ENCODE peak calls at places on chromosomes 13 and 19, in six cellular contexts. One of them, this sample, is unnamed.

GRCh38 chr19:17751103-17751911 is at the start of gene FCHO1:
- DNase-seq in heart right ventricle: peak; percentile 42
- DNase-seq in IMR-90: no peak
- DNase-seq in tibial artery: peak; percentile 71
- DNase-seq in retinal pigment epithelial cell: no peak
- DNase-seq in lung: no peak
- DNase-seq in this sample: no peak

GRCh38 chr19:3743486-3743885 is 18.0 kb downstream of the APBA3 start:
- DNase-seq in heart right ventricle: no peak
- DNase-seq in IMR-90: no peak
- DNase-seq in tibial artery: no peak
- DNase-seq in retinal pigment epithelial cell: no peak
- DNase-seq in lung: no peak
- DNase-seq in this sample: peak; percentile 29

GRCh38 chr19:40797963-40798222 is 1.1 kb upstream of the EGLN2 start:
- DNase-seq in heart right ventricle: no peak
- DNase-seq in IMR-90: no peak
- DNase-seq in tibial artery: no peak
- DNase-seq in retinal pigment epithelial cell: no peak
- DNase-seq in lung: no peak
- DNase-seq in this sample: no peak

GRCh38 chr13:31965361-31966066 is 66.1 kb upstream of the FRY start:
- DNase-seq in heart right ventricle: no peak
- DNase-seq in IMR-90: peak; percentile 84
- DNase-seq in tibial artery: no peak
- DNase-seq in retinal pigment epithelial cell: no peak
- DNase-seq in lung: no peak
- DNase-seq in this sample: peak; percentile 81

GRCh38 chr13:110272227-110272626 is 34.7 kb downstream of the COL4A1 start:
- DNase-seq in heart right ventricle: no peak
- DNase-seq in IMR-90: no peak
- DNase-seq in tibial artery: no peak
- DNase-seq in retinal pigment epithelial cell: no peak
- DNase-seq in lung: no peak
- DNase-seq in this sample: no peak

GRCh38 chr13:27953671-27954405 is 15.3 kb downstream of the CDX2 start:
- DNase-seq in heart right ventricle: peak; percentile 74
- DNase-seq in IMR-90: peak; percentile 55
- DNase-seq in tibial artery: no peak
- DNase-seq in retinal pigment epithelial cell: peak; percentile 11
- DNase-seq in lung: peak; percentile 66
- DNase-seq in this sample: peak; percentile 65

GRCh38 chr19:35206855-35207254 is 21.7 kb downstream of the FAM187B start:
- DNase-seq in heart right ventricle: no peak
- DNase-seq in IMR-90: no peak
- DNase-seq in tibial artery: no peak
- DNase-seq in retinal pigment epithelial cell: no peak
- DNase-seq in lung: peak; percentile 14
- DNase-seq in this sample: no peak

GRCh38 chr19:53102701-53103140 is 501 bp downstream of the ZNF160 start:
- DNase-seq in heart right ventricle: peak; percentile 50
- DNase-seq in IMR-90: peak; percentile 31
- DNase-seq in tibial artery: peak; percentile 72
- DNase-seq in retinal pigment epithelial cell: peak; percentile 7
- DNase-seq in lung: no peak
- DNase-seq in this sample: peak; percentile 44

GRCh38 chr19:44738603-44739585 is 9.6 kb upstream of the BCL3 start:
- DNase-seq in heart right ventricle: no peak
- DNase-seq in IMR-90: no peak
- DNase-seq in tibial artery: no peak
- DNase-seq in retinal pigment epithelial cell: no peak
- DNase-seq in lung: no peak
- DNase-seq in this sample: no peak

GRCh38 chr19:54707932-54708331 is 16.3 kb upstream of the KIR3DL3 start:
- DNase-seq in heart right ventricle: no peak
- DNase-seq in IMR-90: no peak
- DNase-seq in tibial artery: no peak
- DNase-seq in retinal pigment epithelial cell: no peak
- DNase-seq in lung: peak; percentile 22
- DNase-seq in this sample: no peak

GRCh38 chr19:5459360-5459759 is 4.1 kb downstream of the ZNRF4 start:
- DNase-seq in heart right ventricle: no peak
- DNase-seq in IMR-90: peak; percentile 49
- DNase-seq in tibial artery: no peak
- DNase-seq in retinal pigment epithelial cell: no peak
- DNase-seq in lung: no peak
- DNase-seq in this sample: peak; percentile 27

GRCh38 chr13:50448535-50448981 is 394.9 kb downstream of the DLEU7 start:
- DNase-seq in heart right ventricle: no peak
- DNase-seq in IMR-90: no peak
- DNase-seq in tibial artery: no peak
- DNase-seq in retinal pigment epithelial cell: no peak
- DNase-seq in lung: no peak
- DNase-seq in this sample: no peak

GRCh38 chr19:33132425-33132824 is 511 bp downstream of the WDR88 start:
- DNase-seq in heart right ventricle: no peak
- DNase-seq in IMR-90: no peak
- DNase-seq in tibial artery: no peak
- DNase-seq in retinal pigment epithelial cell: no peak
- DNase-seq in lung: no peak
- DNase-seq in this sample: no peak

GRCh38 chr19:18173054-18173571 is 500 bp upstream of the IFI30 start:
- DNase-seq in heart right ventricle: no peak
- DNase-seq in IMR-90: no peak
- DNase-seq in tibial artery: peak; percentile 85
- DNase-seq in retinal pigment epithelial cell: no peak
- DNase-seq in lung: peak; percentile 69
- DNase-seq in this sample: no peak

GRCh38 chr13:59409651-59410200 is 754.0 kb downstream of the DIAPH3 start:
- DNase-seq in heart right ventricle: no peak
- DNase-seq in IMR-90: no peak
- DNase-seq in tibial artery: no peak
- DNase-seq in retinal pigment epithelial cell: peak; percentile 92
- DNase-seq in lung: no peak
- DNase-seq in this sample: no peak

GRCh38 chr13:49454388-49455015 is 10.4 kb downstream of the SETDB2 start:
- DNase-seq in heart right ventricle: no peak
- DNase-seq in IMR-90: peak; percentile 88
- DNase-seq in tibial artery: no peak
- DNase-seq in retinal pigment epithelial cell: no peak
- DNase-seq in lung: no peak
- DNase-seq in this sample: peak; percentile 21

GRCh38 chr19:19329199-19329598 is 8.6 kb downstream of the MAU2 start:
- DNase-seq in heart right ventricle: no peak
- DNase-seq in IMR-90: no peak
- DNase-seq in tibial artery: no peak
- DNase-seq in retinal pigment epithelial cell: no peak
- DNase-seq in lung: no peak
- DNase-seq in this sample: peak; percentile 6

GRCh38 chr19:17107546-17108452 is 32.2 kb downstream of the MYO9B start:
- DNase-seq in heart right ventricle: peak; percentile 80
- DNase-seq in IMR-90: peak; percentile 98
- DNase-seq in tibial artery: peak; percentile 99
- DNase-seq in retinal pigment epithelial cell: peak; percentile 81
- DNase-seq in lung: peak; percentile 74
- DNase-seq in this sample: peak; percentile 97

GRCh38 chr13:30832845-30833332 is 73.2 kb upstream of the MEDAG start:
- DNase-seq in heart right ventricle: peak; percentile 44
- DNase-seq in IMR-90: no peak
- DNase-seq in tibial artery: no peak
- DNase-seq in retinal pigment epithelial cell: peak; percentile 81
- DNase-seq in lung: no peak
- DNase-seq in this sample: peak; percentile 66

GRCh38 chr13:99496322-99497142 is 4.7 kb upstream of the TM9SF2 start:
- DNase-seq in heart right ventricle: peak; percentile 21
- DNase-seq in IMR-90: peak; percentile 15
- DNase-seq in tibial artery: peak; percentile 84
- DNase-seq in retinal pigment epithelial cell: no peak
- DNase-seq in lung: peak; percentile 71
- DNase-seq in this sample: peak; percentile 17
- H3K4me3 ChIP-seq in heart right ventricle: peak overlapping the region; percentile 52
- H3K4me3 ChIP-seq in IMR-90: peak overlapping the region; percentile 13
- H3K4me3 ChIP-seq in tibial artery: peak overlapping the region; percentile 45
- H3K4me3 ChIP-seq in retinal pigment epithelial cell: no peak overlapping the region
- H3K4me3 ChIP-seq in lung: no peak overlapping the region
- H3K4me3 ChIP-seq in this sample: no peak overlapping the region

GRCh38 chr13:112711528-112712265 is 21.9 kb downstream of the ATP11A start:
- DNase-seq in heart right ventricle: peak; percentile 69
- DNase-seq in IMR-90: peak; percentile 98
- DNase-seq in tibial artery: peak; percentile 91
- DNase-seq in retinal pigment epithelial cell: peak; percentile 97
- DNase-seq in lung: peak; percentile 86
- DNase-seq in this sample: peak; percentile 97
- TF ChIP-seq CTCF in heart right ventricle: no peak
- TF ChIP-seq CTCF in IMR-90: no peak
- TF ChIP-seq CTCF in tibial artery: no peak
- TF ChIP-seq CTCF in retinal pigment epithelial cell: peak; percentile 24
- TF ChIP-seq CTCF in lung: no peak
- TF ChIP-seq CTCF in this sample: peak; percentile 20

GRCh38 chr19:6773323-6773931 is 919 bp downstream of the VAV1 start:
- DNase-seq in heart right ventricle: peak; percentile 38
- DNase-seq in IMR-90: no peak
- DNase-seq in tibial artery: no peak
- DNase-seq in retinal pigment epithelial cell: no peak
- DNase-seq in lung: peak; percentile 55
- DNase-seq in this sample: no peak
- H3K4me3 ChIP-seq in heart right ventricle: peak overlapping the region; percentile 78
- H3K4me3 ChIP-seq in IMR-90: no peak overlapping the region
- H3K4me3 ChIP-seq in tibial artery: peak overlapping the region; percentile 37
- H3K4me3 ChIP-seq in retinal pigment epithelial cell: no peak overlapping the region
- H3K4me3 ChIP-seq in lung: no peak overlapping the region
- H3K4me3 ChIP-seq in this sample: no peak overlapping the region

GRCh38 chr13:91157273-91158014 is 190.0 kb upstream of the MIR17HG start:
- DNase-seq in heart right ventricle: no peak
- DNase-seq in IMR-90: no peak
- DNase-seq in tibial artery: no peak
- DNase-seq in retinal pigment epithelial cell: no peak
- DNase-seq in lung: no peak
- DNase-seq in this sample: no peak

GRCh38 chr13:91165758-91166157 is 181.7 kb upstream of the MIR17HG start:
- DNase-seq in heart right ventricle: no peak
- DNase-seq in IMR-90: no peak
- DNase-seq in tibial artery: no peak
- DNase-seq in retinal pigment epithelial cell: no peak
- DNase-seq in lung: no peak
- DNase-seq in this sample: no peak

GRCh38 chr13:91158015-91158390 is 189.5 kb upstream of the MIR17HG start:
- DNase-seq in heart right ventricle: no peak
- DNase-seq in IMR-90: no peak
- DNase-seq in tibial artery: no peak
- DNase-seq in retinal pigment epithelial cell: no peak
- DNase-seq in lung: no peak
- DNase-seq in this sample: peak; percentile 8

GRCh38 chr13:91166714-91167511 is 180.6 kb upstream of the MIR17HG start:
- DNase-seq in heart right ventricle: no peak
- DNase-seq in IMR-90: no peak
- DNase-seq in tibial artery: no peak
- DNase-seq in retinal pigment epithelial cell: no peak
- DNase-seq in lung: no peak
- DNase-seq in this sample: no peak

GRCh38 chr13:91162180-91162579 is 185.3 kb upstream of the MIR17HG start:
- DNase-seq in heart right ventricle: no peak
- DNase-seq in IMR-90: no peak
- DNase-seq in tibial artery: no peak
- DNase-seq in retinal pigment epithelial cell: no peak
- DNase-seq in lung: no peak
- DNase-seq in this sample: no peak
- TF ChIP-seq CTCF in heart right ventricle: no peak
- TF ChIP-seq CTCF in IMR-90: no peak
- TF ChIP-seq CTCF in tibial artery: no peak
- TF ChIP-seq CTCF in retinal pigment epithelial cell: peak; percentile 32
- TF ChIP-seq CTCF in lung: no peak
- TF ChIP-seq CTCF in this sample: no peak

GRCh38 chr13:45369116-45369515 is 28.1 kb upstream of the TPT1 start:
- DNase-seq in heart right ventricle: no peak
- DNase-seq in IMR-90: no peak
- DNase-seq in tibial artery: no peak
- DNase-seq in retinal pigment epithelial cell: no peak
- DNase-seq in lung: no peak
- DNase-seq in this sample: no peak

GRCh38 chr13:45373116-45373606 is 32.2 kb upstream of the TPT1 start:
- DNase-seq in heart right ventricle: no peak
- DNase-seq in IMR-90: no peak
- DNase-seq in tibial artery: no peak
- DNase-seq in retinal pigment epithelial cell: peak; percentile 41
- DNase-seq in lung: no peak
- DNase-seq in this sample: no peak

GRCh38 chr13:45368571-45368970 is 27.6 kb upstream of the TPT1 start:
- DNase-seq in heart right ventricle: no peak
- DNase-seq in IMR-90: peak; percentile 15
- DNase-seq in tibial artery: no peak
- DNase-seq in retinal pigment epithelial cell: no peak
- DNase-seq in lung: no peak
- DNase-seq in this sample: no peak

GRCh38 chr13:45372189-45373115 is 31.5 kb upstream of the TPT1 start:
- DNase-seq in heart right ventricle: no peak
- DNase-seq in IMR-90: peak; percentile 15
- DNase-seq in tibial artery: no peak
- DNase-seq in retinal pigment epithelial cell: no peak
- DNase-seq in lung: no peak
- DNase-seq in this sample: no peak

GRCh38 chr13:45370922-45371406 is 30.0 kb upstream of the TPT1 start:
- DNase-seq in heart right ventricle: peak; percentile 77
- DNase-seq in IMR-90: peak; percentile 84
- DNase-seq in tibial artery: peak; percentile 79
- DNase-seq in retinal pigment epithelial cell: peak; percentile 43
- DNase-seq in lung: peak; percentile 60
- DNase-seq in this sample: peak; percentile 88
- H3K4me3 ChIP-seq in heart right ventricle: no peak overlapping the region
- H3K4me3 ChIP-seq in IMR-90: no peak overlapping the region
- H3K4me3 ChIP-seq in tibial artery: no peak overlapping the region
- H3K4me3 ChIP-seq in retinal pigment epithelial cell: no peak overlapping the region
- H3K4me3 ChIP-seq in lung: no peak overlapping the region
- H3K4me3 ChIP-seq in this sample: no peak overlapping the region

This sample was measured in fibroblast of pulmonary artery.